ENCODE peak calls at places on chromosomes 2 and 18, in seven cellular contexts. One of them, this sample, is unnamed.

GRCh38 chr2:179948058-179948457 is 59.0 kb downstream of the CWC22 start:
- DNase-seq in endodermal cell: no peak
- DNase-seq in MM.1S: no peak
- DNase-seq in kidney: no peak
- DNase-seq in CD4-positive, alpha-beta memory T cell: no peak
- DNase-seq in heart left ventricle: no peak
- DNase-seq in CD8-positive, alpha-beta memory T cell: no peak
- DNase-seq in this sample: no peak

GRCh38 chr2:79275863-79276262 is 116.3 kb upstream of the REG3A start:
- DNase-seq in endodermal cell: no peak
- DNase-seq in MM.1S: no peak
- DNase-seq in kidney: no peak
- DNase-seq in CD4-positive, alpha-beta memory T cell: no peak
- DNase-seq in heart left ventricle: no peak
- DNase-seq in CD8-positive, alpha-beta memory T cell: no peak
- DNase-seq in this sample: no peak

GRCh38 chr2:233486357-233486756 is 80.2 kb downstream of the USP40 start:
- DNase-seq in endodermal cell: no peak
- DNase-seq in MM.1S: no peak
- DNase-seq in kidney: no peak
- DNase-seq in CD4-positive, alpha-beta memory T cell: no peak
- DNase-seq in heart left ventricle: no peak
- DNase-seq in CD8-positive, alpha-beta memory T cell: no peak
- DNase-seq in this sample: no peak

GRCh38 chr2:238776003-238776640 is 71.8 kb upstream of the TWIST2 start:
- DNase-seq in endodermal cell: no peak
- DNase-seq in MM.1S: no peak
- DNase-seq in kidney: no peak
- DNase-seq in CD4-positive, alpha-beta memory T cell: no peak
- DNase-seq in heart left ventricle: no peak
- DNase-seq in CD8-positive, alpha-beta memory T cell: no peak
- DNase-seq in this sample: no peak

GRCh38 chr2:161965994-161966393 is 108.0 kb downstream of the DPP4 start:
- DNase-seq in endodermal cell: no peak
- DNase-seq in MM.1S: no peak
- DNase-seq in kidney: no peak
- DNase-seq in CD4-positive, alpha-beta memory T cell: no peak
- DNase-seq in heart left ventricle: no peak
- DNase-seq in CD8-positive, alpha-beta memory T cell: no peak
- DNase-seq in this sample: peak; percentile 60

GRCh38 chr2:111048856-111049551 is 71.7 kb upstream of the BCL2L11 start:
- DNase-seq in endodermal cell: peak; percentile 21
- DNase-seq in MM.1S: no peak
- DNase-seq in kidney: peak; percentile 18
- DNase-seq in CD4-positive, alpha-beta memory T cell: no peak
- DNase-seq in heart left ventricle: no peak
- DNase-seq in CD8-positive, alpha-beta memory T cell: no peak
- DNase-seq in this sample: no peak

GRCh38 chr18:12043811-12044210 is 49.8 kb upstream of the ANKRD62 start:
- DNase-seq in endodermal cell: no peak
- DNase-seq in MM.1S: no peak
- DNase-seq in kidney: no peak
- DNase-seq in CD4-positive, alpha-beta memory T cell: no peak
- DNase-seq in heart left ventricle: no peak
- DNase-seq in CD8-positive, alpha-beta memory T cell: no peak
- DNase-seq in this sample: no peak

GRCh38 chr2:7860693-7861092 is 821.2 kb upstream of the ID2 start:
- DNase-seq in endodermal cell: peak; percentile 26
- DNase-seq in MM.1S: no peak
- DNase-seq in kidney: no peak
- DNase-seq in CD4-positive, alpha-beta memory T cell: no peak
- DNase-seq in heart left ventricle: no peak
- DNase-seq in CD8-positive, alpha-beta memory T cell: no peak
- DNase-seq in this sample: no peak

GRCh38 chr2:153875801-153876466 is 4.2 kb downstream of the GALNT13 start:
- DNase-seq in endodermal cell: no peak
- DNase-seq in MM.1S: no peak
- DNase-seq in kidney: no peak
- DNase-seq in CD4-positive, alpha-beta memory T cell: no peak
- DNase-seq in heart left ventricle: no peak
- DNase-seq in CD8-positive, alpha-beta memory T cell: no peak
- DNase-seq in this sample: no peak

GRCh38 chr18:77055429-77056310 is 76.9 kb downstream of the MBP start:
- DNase-seq in endodermal cell: no peak
- DNase-seq in MM.1S: no peak
- DNase-seq in kidney: no peak
- DNase-seq in CD4-positive, alpha-beta memory T cell: no peak
- DNase-seq in heart left ventricle: no peak
- DNase-seq in CD8-positive, alpha-beta memory T cell: no peak
- DNase-seq in this sample: no peak

GRCh38 chr18:23225518-23225917 is 90.2 kb downstream of the CABLES1 start:
- DNase-seq in endodermal cell: no peak
- DNase-seq in MM.1S: no peak
- DNase-seq in kidney: no peak
- DNase-seq in CD4-positive, alpha-beta memory T cell: no peak
- DNase-seq in heart left ventricle: no peak
- DNase-seq in CD8-positive, alpha-beta memory T cell: no peak
- DNase-seq in this sample: no peak

GRCh38 chr2:164786787-164787186 is 54.8 kb downstream of the COBLL1 start:
- DNase-seq in endodermal cell: no peak
- DNase-seq in MM.1S: no peak
- DNase-seq in kidney: no peak
- DNase-seq in CD4-positive, alpha-beta memory T cell: no peak
- DNase-seq in heart left ventricle: no peak
- DNase-seq in CD8-positive, alpha-beta memory T cell: no peak
- DNase-seq in this sample: no peak

GRCh38 chr2:68052717-68053422 is 9.9 kb downstream of the C1D start:
- DNase-seq in endodermal cell: no peak
- DNase-seq in MM.1S: no peak
- DNase-seq in kidney: no peak
- DNase-seq in CD4-positive, alpha-beta memory T cell: no peak
- DNase-seq in heart left ventricle: no peak
- DNase-seq in CD8-positive, alpha-beta memory T cell: no peak
- DNase-seq in this sample: no peak

GRCh38 chr18:23825978-23826405 is 136.7 kb downstream of the LAMA3 start:
- DNase-seq in endodermal cell: no peak
- DNase-seq in MM.1S: no peak
- DNase-seq in kidney: peak; percentile 79
- DNase-seq in CD4-positive, alpha-beta memory T cell: no peak
- DNase-seq in heart left ventricle: peak; percentile 85
- DNase-seq in CD8-positive, alpha-beta memory T cell: no peak
- DNase-seq in this sample: no peak

GRCh38 chr18:78927156-78927555 is 52.5 kb upstream of the SALL3 start:
- DNase-seq in endodermal cell: no peak
- DNase-seq in MM.1S: no peak
- DNase-seq in kidney: peak; percentile 37
- DNase-seq in CD4-positive, alpha-beta memory T cell: no peak
- DNase-seq in heart left ventricle: no peak
- DNase-seq in CD8-positive, alpha-beta memory T cell: no peak
- DNase-seq in this sample: no peak

GRCh38 chr2:241309684-241310117 is 5.8 kb downstream of the HDLBP start:
- DNase-seq in endodermal cell: no peak
- DNase-seq in MM.1S: peak; percentile 79
- DNase-seq in kidney: no peak
- DNase-seq in CD4-positive, alpha-beta memory T cell: peak; percentile 51
- DNase-seq in heart left ventricle: no peak
- DNase-seq in CD8-positive, alpha-beta memory T cell: peak; percentile 56
- DNase-seq in this sample: no peak

GRCh38 chr2:16350211-16350610 is 315.4 kb downstream of the CYRIA start:
- DNase-seq in endodermal cell: no peak
- DNase-seq in MM.1S: no peak
- DNase-seq in kidney: no peak
- DNase-seq in CD4-positive, alpha-beta memory T cell: no peak
- DNase-seq in heart left ventricle: no peak
- DNase-seq in CD8-positive, alpha-beta memory T cell: no peak
- DNase-seq in this sample: no peak

GRCh38 chr2:16349811-16350210 is 315.8 kb downstream of the CYRIA start:
- DNase-seq in endodermal cell: no peak
- DNase-seq in MM.1S: no peak
- DNase-seq in kidney: no peak
- DNase-seq in CD4-positive, alpha-beta memory T cell: no peak
- DNase-seq in heart left ventricle: no peak
- DNase-seq in CD8-positive, alpha-beta memory T cell: no peak
- DNase-seq in this sample: no peak

GRCh38 chr2:16351137-16351536 is 314.5 kb downstream of the CYRIA start:
- DNase-seq in endodermal cell: no peak
- DNase-seq in MM.1S: no peak
- DNase-seq in kidney: no peak
- DNase-seq in CD4-positive, alpha-beta memory T cell: no peak
- DNase-seq in heart left ventricle: no peak
- DNase-seq in CD8-positive, alpha-beta memory T cell: no peak
- DNase-seq in this sample: no peak

GRCh38 chr2:16346671-16347070 is 319.0 kb downstream of the CYRIA start:
- DNase-seq in endodermal cell: no peak
- DNase-seq in MM.1S: no peak
- DNase-seq in kidney: no peak
- DNase-seq in CD4-positive, alpha-beta memory T cell: no peak
- DNase-seq in heart left ventricle: no peak
- DNase-seq in CD8-positive, alpha-beta memory T cell: no peak
- DNase-seq in this sample: no peak

GRCh38 chr2:16348821-16349515 is 316.7 kb downstream of the CYRIA start:
- DNase-seq in endodermal cell: no peak
- DNase-seq in MM.1S: no peak
- DNase-seq in kidney: no peak
- DNase-seq in CD4-positive, alpha-beta memory T cell: no peak
- DNase-seq in heart left ventricle: no peak
- DNase-seq in CD8-positive, alpha-beta memory T cell: no peak
- DNase-seq in this sample: no peak
- H3K9me3 ChIP-seq in endodermal cell: peaks cover 27% of the 10 kb centered on the region
- H3K9me3 ChIP-seq in MM.1S: no peaks in the 10 kb centered on the region
- H3K9me3 ChIP-seq in kidney: peaks cover 6% of the 10 kb centered on the region
- H3K9me3 ChIP-seq in CD4-positive, alpha-beta memory T cell: no peaks in the 10 kb centered on the region
- H3K9me3 ChIP-seq in heart left ventricle: no peaks in the 10 kb centered on the region
- H3K9me3 ChIP-seq in CD8-positive, alpha-beta memory T cell: no peaks in the 10 kb centered on the region
- H3K9me3 ChIP-seq in this sample: no peaks in the 10 kb centered on the region

DNA sequence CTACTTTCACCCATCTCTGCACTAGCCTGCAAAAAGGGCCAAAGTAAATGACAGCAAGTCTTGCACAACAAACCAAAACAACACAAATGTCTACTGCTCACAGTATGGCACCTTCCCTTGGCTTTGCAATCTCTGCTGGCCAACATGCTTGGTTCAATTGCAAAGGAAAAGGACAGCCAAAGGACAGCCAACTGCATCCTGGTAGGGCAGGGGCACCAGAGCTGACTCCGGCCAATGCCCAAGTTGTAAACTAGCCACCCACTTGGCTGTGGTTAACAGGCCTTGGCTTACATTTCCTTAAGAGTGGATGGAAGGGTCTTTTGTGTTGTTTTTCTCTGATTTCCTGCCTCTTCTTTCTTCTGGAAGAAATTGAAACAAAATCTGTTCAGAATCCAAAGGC is 119.2 kb upstream of the TRIB2 start:
- DNase-seq in endodermal cell: no peak
- DNase-seq in MM.1S: no peak
- DNase-seq in kidney: no peak
- DNase-seq in CD4-positive, alpha-beta memory T cell: no peak
- DNase-seq in heart left ventricle: no peak
- DNase-seq in CD8-positive, alpha-beta memory T cell: no peak
- DNase-seq in this sample: no peak
- H3K9me3 ChIP-seq in endodermal cell: no peaks in the 10 kb centered on the region
- H3K9me3 ChIP-seq in MM.1S: no peaks in the 10 kb centered on the region
- H3K9me3 ChIP-seq in kidney: no peaks in the 10 kb centered on the region
- H3K9me3 ChIP-seq in CD4-positive, alpha-beta memory T cell: no peaks in the 10 kb centered on the region
- H3K9me3 ChIP-seq in heart left ventricle: no peaks in the 10 kb centered on the region
- H3K9me3 ChIP-seq in CD8-positive, alpha-beta memory T cell: no peaks in the 10 kb centered on the region
- H3K9me3 ChIP-seq in this sample: no peaks in the 10 kb centered on the region

GRCh38 chr2:239882335-239882734 is 142.8 kb downstream of the NDUFA10 start:
- DNase-seq in endodermal cell: peak; percentile 93
- DNase-seq in MM.1S: peak; percentile 19
- DNase-seq in kidney: no peak
- DNase-seq in CD4-positive, alpha-beta memory T cell: peak; percentile 67
- DNase-seq in heart left ventricle: no peak
- DNase-seq in CD8-positive, alpha-beta memory T cell: peak; percentile 29
- DNase-seq in this sample: no peak

GRCh38 chr2:239883326-239884050 is 141.7 kb downstream of the NDUFA10 start:
- DNase-seq in endodermal cell: peak; percentile 24
- DNase-seq in MM.1S: no peak
- DNase-seq in kidney: no peak
- DNase-seq in CD4-positive, alpha-beta memory T cell: no peak
- DNase-seq in heart left ventricle: no peak
- DNase-seq in CD8-positive, alpha-beta memory T cell: no peak
- DNase-seq in this sample: no peak

GRCh38 chr2:239884875-239885274 is 140.3 kb downstream of the NDUFA10 start:
- DNase-seq in endodermal cell: no peak
- DNase-seq in MM.1S: no peak
- DNase-seq in kidney: no peak
- DNase-seq in CD4-positive, alpha-beta memory T cell: no peak
- DNase-seq in heart left ventricle: no peak
- DNase-seq in CD8-positive, alpha-beta memory T cell: no peak
- DNase-seq in this sample: no peak

GRCh38 chr2:239882781-239883180 is 142.4 kb downstream of the NDUFA10 start:
- DNase-seq in endodermal cell: no peak
- DNase-seq in MM.1S: no peak
- DNase-seq in kidney: no peak
- DNase-seq in CD4-positive, alpha-beta memory T cell: no peak
- DNase-seq in heart left ventricle: no peak
- DNase-seq in CD8-positive, alpha-beta memory T cell: no peak
- DNase-seq in this sample: no peak

DNA sequence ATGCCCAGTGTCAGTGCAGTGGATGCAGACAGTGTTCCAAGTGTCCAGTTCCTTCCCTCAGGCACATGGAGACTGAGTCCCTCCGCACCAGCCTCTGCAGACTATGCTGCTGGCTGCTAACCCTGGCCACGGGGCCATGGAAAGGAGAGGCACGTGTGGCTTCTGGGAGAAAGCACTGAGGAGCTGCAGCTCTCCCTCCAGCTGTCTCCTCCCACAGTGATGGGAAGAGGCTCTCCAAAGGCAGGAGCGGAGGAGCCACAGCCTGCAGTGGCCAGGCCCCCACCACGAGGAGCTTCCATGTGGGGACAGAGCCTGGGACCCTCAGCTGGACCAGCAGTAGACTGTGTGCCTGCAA is 141.1 kb downstream of the NDUFA10 start:
- DNase-seq in endodermal cell: peak; percentile 14
- DNase-seq in MM.1S: no peak
- DNase-seq in kidney: no peak
- DNase-seq in CD4-positive, alpha-beta memory T cell: no peak
- DNase-seq in heart left ventricle: no peak
- DNase-seq in CD8-positive, alpha-beta memory T cell: no peak
- DNase-seq in this sample: no peak
- H3K9me3 ChIP-seq in endodermal cell: peaks cover 19% of the 10 kb centered on the region
- H3K9me3 ChIP-seq in MM.1S: no peaks in the 10 kb centered on the region
- H3K9me3 ChIP-seq in kidney: peaks cover 24% of the 10 kb centered on the region
- H3K9me3 ChIP-seq in CD4-positive, alpha-beta memory T cell: no peaks in the 10 kb centered on the region
- H3K9me3 ChIP-seq in heart left ventricle: peaks cover 35% of the 10 kb centered on the region
- H3K9me3 ChIP-seq in CD8-positive, alpha-beta memory T cell: no peaks in the 10 kb centered on the region
- H3K9me3 ChIP-seq in this sample: peaks cover 11% of the 10 kb centered on the region

GRCh38 chr2:20254731-20255130 is 29.8 kb upstream of the SDC1 start:
- DNase-seq in endodermal cell: no peak
- DNase-seq in MM.1S: no peak
- DNase-seq in kidney: no peak
- DNase-seq in CD4-positive, alpha-beta memory T cell: no peak
- DNase-seq in heart left ventricle: no peak
- DNase-seq in CD8-positive, alpha-beta memory T cell: no peak
- DNase-seq in this sample: no peak

DNA sequence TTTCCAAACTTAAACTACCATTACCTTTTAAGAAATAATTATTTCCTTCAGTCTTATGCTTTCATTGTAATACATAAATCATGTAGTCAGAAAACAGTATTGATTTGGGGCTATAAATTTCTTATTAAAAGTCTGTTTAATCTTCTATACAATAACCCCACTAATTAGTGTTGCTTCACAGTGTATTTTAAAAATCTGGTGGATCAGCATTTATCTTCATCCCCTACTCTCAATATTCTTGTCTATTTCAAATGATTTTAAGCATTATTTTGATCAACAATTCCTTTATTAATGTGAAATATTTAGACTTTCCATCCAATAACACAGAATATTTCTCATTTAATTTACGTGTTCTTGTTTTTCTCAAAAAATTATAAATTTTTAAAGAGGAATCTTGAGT is 32.5 kb upstream of the SDC1 start:
- DNase-seq in endodermal cell: no peak
- DNase-seq in MM.1S: no peak
- DNase-seq in kidney: no peak
- DNase-seq in CD4-positive, alpha-beta memory T cell: no peak
- DNase-seq in heart left ventricle: no peak
- DNase-seq in CD8-positive, alpha-beta memory T cell: no peak
- DNase-seq in this sample: no peak
- H3K9me3 ChIP-seq in endodermal cell: no peaks in the 10 kb centered on the region
- H3K9me3 ChIP-seq in MM.1S: no peaks in the 10 kb centered on the region
- H3K9me3 ChIP-seq in kidney: no peaks in the 10 kb centered on the region
- H3K9me3 ChIP-seq in CD4-positive, alpha-beta memory T cell: no peaks in the 10 kb centered on the region
- H3K9me3 ChIP-seq in heart left ventricle: no peaks in the 10 kb centered on the region
- H3K9me3 ChIP-seq in CD8-positive, alpha-beta memory T cell: no peaks in the 10 kb centered on the region
- H3K9me3 ChIP-seq in this sample: no peaks in the 10 kb centered on the region

This sample was measured in SK-N-MC.